ENCODE peak calls at places on chromosomes 16 and 17, in four cellular contexts. One of them, this sample, is unnamed.

GRCh38 chr17:64213995-64214507 is 49.0 kb downstream of the TEX2 start:
- DNase-seq in H1: no peak
- DNase-seq in MM.1S: no peak
- DNase-seq in psoas muscle: no peak
- DNase-seq in this sample: no peak

GRCh38 chr16:54510619-54511018 is 224.0 kb upstream of the IRX3 start:
- DNase-seq in psoas muscle: no peak
- DNase-seq in MM.1S: no peak
- DNase-seq in H1: no peak
- DNase-seq in this sample: no peak

GRCh38 chr17:29216856-29217255 is 29.8 kb upstream of the CRYBA1 start:
- DNase-seq in MM.1S: no peak
- DNase-seq in H1: no peak
- DNase-seq in psoas muscle: no peak
- DNase-seq in this sample: no peak

GRCh38 chr17:33142703-33143299 is 150.3 kb downstream of the ASIC2 start:
- DNase-seq in psoas muscle: no peak
- DNase-seq in H1: peak; percentile 73
- DNase-seq in MM.1S: peak; percentile 40
- DNase-seq in this sample: peak; percentile 31

GRCh38 chr16:27437946-27438345 is 36.0 kb downstream of the IL21R start:
- DNase-seq in psoas muscle: no peak
- DNase-seq in MM.1S: no peak
- DNase-seq in H1: peak; percentile 17
- DNase-seq in this sample: no peak

GRCh38 chr16:70709457-70709856 is 23.6 kb upstream of the MTSS2 start:
- DNase-seq in H1: no peak
- DNase-seq in MM.1S: no peak
- DNase-seq in psoas muscle: no peak
- DNase-seq in this sample: no peak

GRCh38 chr17:5817475-5818395 is 233.4 kb upstream of the NLRP1 start:
- DNase-seq in H1: no peak
- DNase-seq in psoas muscle: no peak
- DNase-seq in MM.1S: no peak
- DNase-seq in this sample: no peak

GRCh38 chr17:47280072-47280811 is 26.6 kb downstream of the ITGB3 start:
- DNase-seq in MM.1S: no peak
- DNase-seq in psoas muscle: no peak
- DNase-seq in H1: no peak
- DNase-seq in this sample: no peak

GRCh38 chr17:78415821-78416301 is 37.4 kb downstream of the PGS1 start:
- DNase-seq in MM.1S: no peak
- DNase-seq in H1: no peak
- DNase-seq in psoas muscle: no peak
- DNase-seq in this sample: no peak
- H3K27ac ChIP-seq in MM.1S: no peak overlapping the region
- H3K27ac ChIP-seq in H1: no peak overlapping the region
- H3K27ac ChIP-seq in psoas muscle: peak overlapping the region; percentile 75
- H3K27ac ChIP-seq in this sample: no peak overlapping the region

DNA sequence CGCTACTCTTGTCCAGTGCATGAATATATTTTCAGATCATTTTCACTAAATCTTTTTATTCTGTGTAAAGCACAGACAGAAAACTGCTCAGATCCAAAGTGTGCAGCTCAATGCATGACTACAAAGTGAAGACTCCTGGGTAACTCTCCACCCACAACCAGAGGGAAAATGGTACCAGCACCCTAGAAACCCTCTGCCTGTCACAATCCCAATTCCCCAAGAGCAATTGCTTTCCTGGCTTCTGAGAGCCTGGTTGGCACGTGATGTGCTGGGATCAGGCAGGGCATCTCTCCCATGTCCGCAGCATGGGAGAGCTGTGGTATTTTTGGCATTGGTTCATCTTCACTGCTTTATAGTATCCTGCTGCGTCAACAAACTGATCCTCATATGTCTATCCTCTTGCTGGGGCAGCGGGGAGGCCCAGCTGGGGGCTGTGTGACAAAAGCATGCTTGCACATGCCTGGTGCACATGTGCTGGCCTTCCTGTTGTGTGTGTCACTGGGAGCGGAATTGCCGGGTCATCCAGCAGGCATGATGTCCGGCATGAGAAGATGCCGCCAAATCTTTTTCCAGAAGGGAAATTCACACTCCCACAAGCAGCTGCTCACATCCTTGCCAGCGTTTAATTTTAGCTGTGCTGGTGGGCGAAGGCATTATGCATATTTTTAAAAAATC is 278.9 kb upstream of the FOXF1 start:
- DNase-seq in psoas muscle: no peak
- DNase-seq in MM.1S: no peak
- DNase-seq in H1: peak; percentile 23
- DNase-seq in this sample: no peak
- H3K27me3 ChIP-seq in psoas muscle: peaks cover 27% of the 10 kb centered on the region
- H3K27me3 ChIP-seq in MM.1S: peaks cover 20% of the 10 kb centered on the region
- H3K27me3 ChIP-seq in H1: no peaks in the 10 kb centered on the region
- H3K27me3 ChIP-seq in this sample: no peaks in the 10 kb centered on the region

DNA sequence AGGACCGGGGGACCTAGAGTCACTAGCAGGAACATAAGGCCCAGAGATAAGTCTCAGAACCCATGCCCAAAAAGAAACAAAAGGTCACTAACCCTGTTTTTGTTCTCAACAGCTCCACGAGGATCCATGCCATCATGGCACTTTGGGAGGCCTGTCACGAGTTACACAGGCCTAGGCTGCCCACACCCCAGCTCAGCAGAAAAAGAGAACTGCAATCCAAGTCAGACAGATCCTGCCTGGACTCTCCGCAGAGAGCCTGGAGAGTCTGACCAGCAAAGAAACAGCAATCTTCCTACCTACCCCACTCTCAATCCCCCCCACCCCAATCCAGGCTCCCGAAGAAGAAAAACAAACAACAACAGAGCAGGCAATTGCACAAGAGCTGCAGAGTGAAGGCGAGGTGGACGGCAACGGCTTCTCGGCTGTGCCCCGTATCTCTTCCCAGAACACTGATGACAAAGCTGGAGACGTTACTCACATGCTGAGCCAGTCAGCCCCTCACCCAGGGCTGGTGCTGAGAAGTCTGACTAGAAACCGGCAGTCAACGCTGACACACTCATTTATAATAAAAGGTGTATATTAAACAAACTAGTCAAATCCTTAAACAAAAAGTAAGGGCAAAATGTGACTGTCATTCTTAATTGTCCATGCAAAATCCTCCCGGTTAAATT is 89.4 kb downstream of the SMG6 start:
- DNase-seq in MM.1S: no peak
- DNase-seq in psoas muscle: peak; percentile 72
- DNase-seq in H1: no peak
- DNase-seq in this sample: no peak
- H3K4me1 ChIP-seq in MM.1S: peaks cover 22% of the 10 kb centered on the region
- H3K4me1 ChIP-seq in psoas muscle: peaks cover 47% of the 10 kb centered on the region
- H3K4me1 ChIP-seq in H1: peaks cover 11% of the 10 kb centered on the region
- H3K4me1 ChIP-seq in this sample: no peaks in the 10 kb centered on the region

GRCh38 chr16:89315791-89316581 is 98.5 kb downstream of the ZNF778 start:
- DNase-seq in psoas muscle: no peak
- DNase-seq in H1: no peak
- DNase-seq in MM.1S: peak; percentile 84
- DNase-seq in this sample: no peak

GRCh38 chr16:89314357-89314756 is 96.9 kb downstream of the ZNF778 start:
- DNase-seq in psoas muscle: no peak
- DNase-seq in H1: no peak
- DNase-seq in MM.1S: no peak
- DNase-seq in this sample: no peak

GRCh38 chr16:89316701-89317100 is 99.2 kb downstream of the ZNF778 start:
- DNase-seq in H1: no peak
- DNase-seq in MM.1S: no peak
- DNase-seq in psoas muscle: no peak
- DNase-seq in this sample: no peak

GRCh38 chr16:89314858-89315257 is 97.4 kb downstream of the ZNF778 start:
- DNase-seq in MM.1S: no peak
- DNase-seq in H1: no peak
- DNase-seq in psoas muscle: no peak
- DNase-seq in this sample: no peak

GRCh38 chr16:89315271-89315670 is 97.8 kb downstream of the ZNF778 start:
- DNase-seq in H1: no peak
- DNase-seq in MM.1S: no peak
- DNase-seq in psoas muscle: no peak
- DNase-seq in this sample: no peak
- H3K27ac ChIP-seq in H1: no peak overlapping the region
- H3K27ac ChIP-seq in MM.1S: peak overlapping the region; percentile 90
- H3K27ac ChIP-seq in psoas muscle: peak overlapping the region; percentile 71
- H3K27ac ChIP-seq in this sample: no peak overlapping the region

DNA sequence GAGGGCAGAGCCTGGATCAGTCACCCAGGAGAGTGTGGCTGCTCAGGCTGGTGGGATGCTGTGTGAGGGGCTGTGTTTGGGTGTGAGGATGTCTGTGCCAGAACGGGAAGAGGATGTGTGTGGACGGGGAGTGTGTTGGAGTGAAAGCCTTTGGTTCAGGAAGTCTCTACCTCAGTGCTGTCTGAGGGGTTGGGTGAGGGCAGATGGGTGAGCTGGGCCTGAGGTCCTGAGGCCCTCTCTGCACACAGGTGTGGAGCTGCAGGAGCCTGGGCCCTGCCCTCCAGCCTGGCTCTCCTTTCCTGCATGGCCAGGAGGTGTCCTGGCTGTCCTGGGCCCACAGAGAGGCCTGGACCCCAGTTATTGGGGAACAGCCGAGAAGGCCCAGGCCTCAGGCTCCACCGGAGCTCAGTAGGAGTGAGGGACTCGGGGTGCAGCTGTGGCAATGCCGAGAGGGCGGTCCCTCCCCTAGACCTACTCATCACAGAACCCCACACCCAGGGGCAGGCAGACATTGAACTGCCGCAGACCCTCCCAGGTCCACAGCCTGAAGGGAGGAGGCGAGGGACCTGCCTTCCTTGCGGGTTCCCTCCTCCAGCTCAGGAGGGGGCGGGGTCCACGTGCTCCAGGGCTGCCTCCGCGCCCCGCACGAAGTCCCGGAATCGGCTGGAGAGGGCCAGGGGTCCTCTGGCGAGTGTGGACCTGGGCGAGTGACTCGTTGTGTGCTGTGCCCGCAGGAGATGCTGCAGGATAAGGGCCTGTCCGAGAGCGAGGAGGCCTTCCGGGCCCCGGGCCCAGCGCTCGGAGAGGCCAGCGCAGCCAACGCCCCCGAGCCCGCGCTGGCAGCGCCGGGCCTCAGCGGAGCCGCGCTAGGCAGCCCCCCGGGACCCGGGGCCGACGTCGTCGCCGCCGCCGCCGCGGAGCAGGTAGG is 3.8 kb downstream of the TBX4 start:
- DNase-seq in psoas muscle: no peak
- DNase-seq in MM.1S: no peak
- DNase-seq in H1: peak; percentile 69
- DNase-seq in this sample: no peak
- H3K27me3 ChIP-seq in psoas muscle: peaks cover 93% of the 10 kb centered on the region
- H3K27me3 ChIP-seq in MM.1S: peaks cover 7% of the 10 kb centered on the region
- H3K27me3 ChIP-seq in H1: peaks cover 95% of the 10 kb centered on the region
- H3K27me3 ChIP-seq in this sample: peaks cover 94% of the 10 kb centered on the region

DNA sequence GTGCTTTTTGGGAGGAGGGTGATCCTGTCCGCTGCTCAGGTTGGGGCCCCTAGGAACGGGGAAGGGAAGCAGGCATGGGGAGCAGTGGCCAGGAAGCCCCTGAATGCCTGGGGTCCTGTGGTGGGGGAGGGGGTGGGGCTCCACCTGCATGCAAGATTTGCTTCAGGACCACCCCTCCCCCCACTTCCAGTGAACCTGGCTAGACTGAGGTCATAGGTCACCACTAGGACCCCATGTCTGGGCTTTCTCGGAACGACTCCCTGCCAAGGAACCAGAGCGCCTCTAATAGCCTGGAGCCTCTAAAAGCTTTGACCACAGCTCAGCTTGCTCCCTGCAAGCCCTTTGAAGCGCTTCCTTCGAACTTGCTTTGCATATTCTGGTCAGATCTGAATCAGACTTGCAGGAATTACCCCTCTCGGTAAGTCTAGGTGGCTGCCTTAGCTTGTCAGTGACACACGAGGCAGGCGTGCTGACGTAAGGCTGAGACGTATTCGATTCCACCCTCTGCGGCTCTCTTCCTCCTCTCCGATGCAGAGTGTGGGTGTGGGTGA is 3.6 kb downstream of the SOCS3 start:
- DNase-seq in H1: peak; percentile 74
- DNase-seq in psoas muscle: peak; percentile 73
- DNase-seq in MM.1S: peak; percentile 97
- DNase-seq in this sample: no peak
- H3K4me1 ChIP-seq in H1: peaks cover 56% of the 10 kb centered on the region
- H3K4me1 ChIP-seq in psoas muscle: peaks cover 49% of the 10 kb centered on the region
- H3K4me1 ChIP-seq in MM.1S: peaks cover 35% of the 10 kb centered on the region
- H3K4me1 ChIP-seq in this sample: peaks cover 23% of the 10 kb centered on the region

GRCh38 chr17:44900894-44901293 is 1.6 kb upstream of the EFTUD2 start:
- DNase-seq in H1: no peak
- DNase-seq in MM.1S: no peak
- DNase-seq in psoas muscle: no peak
- DNase-seq in this sample: no peak

GRCh38 chr17:44903012-44903685 is 3.9 kb upstream of the EFTUD2 start:
- DNase-seq in H1: no peak
- DNase-seq in psoas muscle: no peak
- DNase-seq in MM.1S: no peak
- DNase-seq in this sample: no peak

GRCh38 chr17:44899074-44899782 is at the start of gene EFTUD2:
- DNase-seq in H1: peak; percentile 96
- DNase-seq in MM.1S: peak; percentile 91
- DNase-seq in psoas muscle: peak; percentile 98
- DNase-seq in this sample: no peak

GRCh38 chr17:44902135-44902760 is 3.0 kb upstream of the EFTUD2 start:
- DNase-seq in psoas muscle: no peak
- DNase-seq in MM.1S: no peak
- DNase-seq in H1: no peak
- DNase-seq in this sample: no peak

GRCh38 chr17:44901323-44901965 is 2.2 kb upstream of the EFTUD2 start:
- DNase-seq in MM.1S: no peak
- DNase-seq in H1: no peak
- DNase-seq in psoas muscle: no peak
- DNase-seq in this sample: no peak
- H3K27ac ChIP-seq in MM.1S: no peak overlapping the region
- H3K27ac ChIP-seq in H1: no peak overlapping the region
- H3K27ac ChIP-seq in psoas muscle: no peak overlapping the region
- H3K27ac ChIP-seq in this sample: no peak overlapping the region

DNA sequence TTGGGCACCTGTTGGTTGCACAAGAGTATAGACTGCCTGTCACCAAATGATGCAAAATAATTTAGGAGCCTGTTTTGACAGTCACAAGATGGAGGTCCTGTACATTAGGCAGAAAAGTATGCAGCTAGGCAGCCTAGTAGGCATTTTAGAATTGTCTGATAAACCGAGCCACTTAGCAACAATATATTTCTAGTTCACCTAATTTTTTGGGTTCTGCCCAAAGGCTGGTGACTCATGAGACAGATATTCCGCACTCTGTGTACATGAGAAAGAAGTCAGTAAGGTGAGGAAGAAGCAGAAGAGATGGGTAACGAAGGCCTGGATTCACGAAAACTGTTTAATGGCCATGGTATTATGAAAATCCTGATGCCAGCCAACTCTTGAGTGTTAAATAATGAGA is 7.2 kb downstream of the ACACA start:
- DNase-seq in MM.1S: no peak
- DNase-seq in H1: no peak
- DNase-seq in psoas muscle: no peak
- DNase-seq in this sample: no peak
- H3K27me3 ChIP-seq in MM.1S: no peaks in the 10 kb centered on the region
- H3K27me3 ChIP-seq in H1: no peaks in the 10 kb centered on the region
- H3K27me3 ChIP-seq in psoas muscle: no peaks in the 10 kb centered on the region
- H3K27me3 ChIP-seq in this sample: no peaks in the 10 kb centered on the region